ENCODE peak calls at places on chromosomes 12 and 14, in nine cellular contexts. X is CD4-positive, alpha-beta T cell; V is GM12878; B is hepatocyte; R is uterus; N is HepG2; S is mesendoderm; Q is sigmoid colon; O is RWPE2. H is an unnamed sample.

GRCh38 chr12:119296535-119296934 is 38.0 kb upstream of the CCDC60 start:
- DNase-seq in O (no peak), X (no peak), B (peak), S (no peak), Q (no peak), V (no peak), R (no peak), N (no peak), H (no peak)

GRCh38 chr14:95211721-95212504 is 54.6 kb upstream of the DICER1 start:
- DNase-seq in B (no peak), Q (peak), S (no peak), R (no peak), X (no peak), O (no peak), N (no peak), V (peak), H (no peak)

GRCh38 chr12:111034148-111034910 is 114.0 kb upstream of the MYL2 start:
- DNase-seq in Q (no peak), B (peak), N (no peak), X (no peak), O (peak), V (no peak), R (no peak), S (peak), H (no peak)

GRCh38 chr14:35400707-35401421 is 3.7 kb downstream of the NFKBIA start:
- DNase-seq in R (no peak), O (no peak), S (no peak), Q (peak), X (no peak), N (peak), V (no peak), B (peak), H (no peak)

GRCh38 chr12:42936991-42937390 is 347.4 kb upstream of the PRICKLE1 start:
- DNase-seq in N (no peak), B (no peak), R (no peak), V (no peak), X (no peak), S (no peak), O (no peak), Q (no peak), H (no peak)

GRCh38 chr12:99915251-99916082 is 69.3 kb downstream of the ANKS1B start:
- DNase-seq in Q (no peak), O (no peak), V (no peak), X (no peak), N (no peak), R (no peak), S (no peak), B (no peak), H (no peak)

GRCh38 chr12:121575051-121575450 is 5.8 kb downstream of the KDM2B start:
- DNase-seq in R (no peak), Q (no peak), V (no peak), B (no peak), O (no peak), S (no peak), N (no peak), X (no peak), H (no peak)

GRCh38 chr12:109797905-109798669 is 35.1 kb downstream of the TRPV4 start:
- DNase-seq in R (no peak), V (no peak), Q (no peak), B (no peak), O (no peak), N (no peak), S (peak), X (no peak), H (no peak)

GRCh38 chr12:98955284-98955683 is 310.2 kb downstream of the APAF1 start:
- DNase-seq in R (no peak), S (peak), V (no peak), N (peak), X (no peak), B (peak), O (no peak), Q (no peak), H (no peak)

GRCh38 chr14:22390824-22391461 is 198.1 kb downstream of the DAD1 start:
- DNase-seq in R (no peak), V (peak), B (peak), N (peak), X (no peak), Q (no peak), S (no peak), O (no peak), H (no peak)

GRCh38 chr12:59056931-59057330 is 136.6 kb upstream of the LRIG3 start:
- DNase-seq in N (no peak), S (no peak), R (no peak), X (no peak), Q (no peak), B (no peak), V (no peak), O (no peak), H (no peak)

GRCh38 chr14:23183479-23183878 is at the start of gene SLC7A8:
- DNase-seq in R (peak), X (no peak), V (no peak), Q (peak), N (no peak), B (peak), O (no peak), S (peak), H (no peak)

GRCh38 chr12:72570601-72571000 is 298.4 kb downstream of the TRHDE start:
- DNase-seq in B (peak), S (peak), N (peak), R (no peak), V (no peak), X (no peak), Q (no peak), O (no peak), H (no peak)

GRCh38 chr12:107843351-107844311 is 69.1 kb downstream of the ASCL4 start:
- DNase-seq in N (no peak), R (no peak), B (peak), V (no peak), S (peak), O (no peak), X (no peak), Q (no peak), H (no peak)

GRCh38 chr14:51792819-51793218 is 67.6 kb upstream of the GNG2 start:
- DNase-seq in X (no peak), R (no peak), B (no peak), S (no peak), Q (no peak), V (no peak), O (no peak), N (no peak), H (no peak)

GRCh38 chr14:88422919-88423318 is 37.5 kb downstream of the SPATA7 start:
- DNase-seq in R (no peak), Q (no peak), N (no peak), S (no peak), B (no peak), X (no peak), V (no peak), O (no peak), H (peak)

GRCh38 chr14:98867726-98868125 is 404.3 kb downstream of the BCL11B start:
- DNase-seq in O (no peak), B (no peak), S (no peak), Q (no peak), N (no peak), X (no peak), R (no peak), V (no peak), H (no peak)

GRCh38 chr14:98949506-98950135 is 322.4 kb downstream of the BCL11B start:
- DNase-seq in Q (peak), R (no peak), B (no peak), N (no peak), S (no peak), X (no peak), V (no peak), O (peak), H (no peak)

GRCh38 chr14:37150414-37150813 is 22.0 kb downstream of the SLC25A21 start:
- DNase-seq in O (no peak), N (peak), S (peak), Q (no peak), V (no peak), X (no peak), R (no peak), B (peak), H (no peak)

GRCh38 chr12:93197067-93197593 is 180.6 kb upstream of the NUDT4 start:
- DNase-seq in O (no peak), R (no peak), S (no peak), Q (no peak), X (no peak), V (no peak), N (no peak), B (no peak), H (no peak)

GRCh38 chr14:77022219-77022852 is 6.2 kb downstream of the IRF2BPL start:
- DNase-seq in V (no peak), B (peak), X (no peak), Q (no peak), O (peak), S (no peak), N (no peak), R (no peak), H (no peak)

GRCh38 chr14:62706217-62706616 is 339.0 kb downstream of the KCNH5 start:
- DNase-seq in Q (no peak), X (no peak), B (no peak), N (no peak), R (no peak), O (no peak), S (no peak), V (no peak), H (no peak)

GRCh38 chr12:72075401-72075800 is 136.8 kb downstream of the TPH2 start:
- DNase-seq in N (no peak), B (no peak), R (no peak), Q (no peak), X (no peak), V (no peak), S (peak), O (no peak), H (no peak)

GRCh38 chr12:89783321-89784060 is 74.9 kb upstream of the ATP2B1 start:
- DNase-seq in B (peak), S (no peak), R (no peak), Q (no peak), N (no peak), X (no peak), O (no peak), V (no peak), H (no peak)

GRCh38 chr14:77498120-77498979 is at the start of gene ISM2:
- DNase-seq in V (no peak), S (peak), Q (peak), N (peak), O (peak), R (peak), B (peak), X (peak), H (no peak)

GRCh38 chr12:53051058-53051880 is 1.4 kb downstream of the TNS2 start:
- DNase-seq in N (peak), O (no peak), V (no peak), R (peak), X (no peak), B (peak), Q (peak), S (peak), H (no peak)

GRCh38 chr12:4278582-4278939 is 5.0 kb downstream of the CCND2 start:
- DNase-seq in V (no peak), X (no peak), B (peak), S (no peak), R (no peak), N (no peak), O (no peak), Q (peak), H (no peak)

GRCh38 chr12:60230103-60230502 is 634.3 kb downstream of the SLC16A7 start:
- DNase-seq in X (no peak), V (no peak), N (no peak), S (no peak), Q (no peak), R (no peak), B (no peak), O (no peak), H (no peak)

GRCh38 chr14:102590667-102591099 is 1.8 kb upstream of the RCOR1 start:
- DNase-seq in Q (no peak), B (peak), O (no peak), R (peak), N (peak), S (peak), V (no peak), X (no peak), H (no peak)

GRCh38 chr12:68559984-68560822 is 50.5 kb upstream of the RAP1B start:
- DNase-seq in O (no peak), N (no peak), X (no peak), R (peak), S (peak), V (no peak), Q (peak), B (no peak), H (no peak)

GRCh38 chr12:120532701-120533238 is 1.4 kb upstream of the RNF10 start:
- DNase-seq in N (no peak), R (no peak), S (no peak), Q (no peak), B (no peak), X (no peak), V (no peak), O (no peak), H (no peak)

GRCh38 chr12:42910656-42911055 is 321.1 kb upstream of the PRICKLE1 start:
- DNase-seq in X (no peak), O (no peak), R (no peak), B (no peak), V (no peak), Q (no peak), S (no peak), N (no peak), H (peak)

GRCh38 chr12:57173089-57173488 is 25.7 kb upstream of the LRP1-AS start:
- DNase-seq in S (peak), O (peak), Q (no peak), B (peak), X (no peak), V (no peak), R (no peak), N (peak), H (no peak)

GRCh38 chr12:65682145-65682544 is 142.1 kb upstream of the HMGA2 start:
- DNase-seq in O (no peak), S (no peak), X (no peak), N (no peak), Q (no peak), V (no peak), R (no peak), B (no peak), H (no peak)

GRCh38 chr12:129961111-129961510 is 57.3 kb upstream of the TMEM132D start:
- DNase-seq in N (no peak), Q (no peak), S (no peak), O (no peak), X (no peak), V (no peak), R (no peak), B (no peak), H (peak)

GRCh38 chr14:37709419-37710195 is 114.2 kb downstream of the TTC6 start:
- DNase-seq in N (peak), R (no peak), Q (no peak), S (peak), X (no peak), O (no peak), V (no peak), B (no peak), H (no peak)

GRCh38 chr14:39376671-39377403 is 55.4 kb downstream of the FBXO33 start:
- DNase-seq in V (no peak), B (peak), N (peak), Q (no peak), X (no peak), S (peak), O (no peak), R (no peak), H (no peak)

GRCh38 chr12:124036117-124037109 is 63.4 kb downstream of the ZNF664 start:
- DNase-seq in V (peak), B (peak), S (peak), X (peak), Q (no peak), R (peak), O (no peak), N (peak), H (no peak)

DNA sequence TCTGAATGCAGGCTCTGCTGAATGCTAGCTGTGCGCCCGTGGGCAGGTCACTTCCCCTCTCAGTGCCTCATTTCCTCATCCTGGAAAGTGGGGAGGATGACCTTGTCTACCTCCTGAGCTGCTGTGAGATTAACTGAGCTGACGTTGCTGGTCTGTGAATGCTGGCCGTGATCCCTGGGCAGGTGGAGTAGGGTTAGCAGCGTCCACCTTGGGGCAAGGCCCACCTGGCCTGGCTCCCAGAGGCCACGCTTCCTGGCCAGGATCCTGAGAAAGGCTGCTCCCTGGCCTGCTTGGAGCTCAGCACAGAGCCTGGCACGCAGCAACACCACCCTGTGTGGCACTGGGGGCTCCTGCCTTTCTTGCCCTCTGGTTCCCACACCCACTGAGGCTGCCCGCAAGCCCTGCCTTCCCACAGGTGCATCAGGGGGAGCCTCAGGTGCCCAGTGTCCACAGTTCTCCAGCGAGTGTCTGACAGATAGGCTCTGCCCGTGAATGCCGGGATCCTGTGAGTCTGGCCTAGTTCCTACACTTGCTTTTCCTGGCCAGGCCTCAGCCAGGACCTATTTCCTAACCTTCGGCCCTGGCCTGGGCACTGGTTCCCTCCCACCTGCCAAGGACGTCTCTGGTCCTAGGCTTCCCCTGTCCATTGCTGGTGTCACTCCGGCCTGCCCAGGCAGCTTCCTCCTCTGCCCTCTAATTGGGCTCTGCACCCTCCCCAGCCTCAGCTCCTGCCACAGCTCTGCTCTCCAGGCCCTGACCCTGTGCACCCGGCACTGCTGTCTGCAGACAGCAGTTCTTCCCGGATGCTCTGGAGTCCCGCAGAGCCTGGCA is 37.2 kb upstream of the TDRD9 start:
- DNase-seq in X (no peak), V (no peak), N (peak), R (no peak), O (no peak), Q (no peak), S (no peak), B (no peak), H (no peak)
- H3K27ac ChIP-seq in X (no peak), V (no peak), N (peak), R (no peak), O (no peak), Q (no peak), S (no peak), B (no peak), H (no peak)

GRCh38 chr14:72443256-72443655 is 450.6 kb downstream of the DPF3 start:
- DNase-seq in R (no peak), O (no peak), X (no peak), N (no peak), V (no peak), B (no peak), S (no peak), Q (no peak), H (no peak)

GRCh38 chr14:72444701-72445100 is 449.2 kb downstream of the DPF3 start:
- DNase-seq in S (no peak), V (no peak), B (no peak), X (no peak), Q (no peak), O (no peak), R (no peak), N (no peak), H (no peak)

GRCh38 chr14:72443991-72444431 is 449.9 kb downstream of the DPF3 start:
- DNase-seq in B (no peak), R (no peak), N (no peak), Q (no peak), X (no peak), O (no peak), V (peak), S (no peak), H (no peak)

GRCh38 chr14:72434856-72435255 is 459.0 kb downstream of the DPF3 start:
- DNase-seq in V (no peak), Q (no peak), O (peak), N (no peak), B (no peak), S (no peak), X (no peak), R (no peak), H (no peak)

DNA sequence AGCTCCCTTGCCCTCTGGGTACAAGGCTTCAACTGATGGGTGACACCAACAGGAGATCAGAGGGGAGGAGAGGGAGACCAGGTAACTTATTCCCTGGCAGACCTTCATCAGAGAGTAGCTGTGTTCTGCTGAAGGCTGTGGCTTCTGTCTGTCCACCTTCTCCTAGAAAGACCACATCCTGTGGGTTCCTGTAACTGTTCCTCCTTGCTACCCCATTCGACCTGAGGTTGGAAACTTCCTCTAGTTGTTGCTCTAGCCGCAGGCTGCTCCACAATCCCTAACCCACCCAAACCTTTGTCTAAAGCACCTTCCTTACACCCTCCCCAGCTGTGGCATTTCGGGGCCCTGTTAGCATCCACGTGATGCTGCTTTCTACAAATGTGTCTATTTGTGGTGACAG is 454.2 kb downstream of the DPF3 start:
- DNase-seq in B (no peak), X (no peak), O (no peak), Q (no peak), N (no peak), V (peak), R (no peak), S (no peak), H (no peak)
- H3K27ac ChIP-seq in B (no peak), X (no peak), O (no peak), Q (no peak), N (no peak), V (no peak), R (no peak), S (no peak), H (no peak)

GRCh38 chr12:88167384-88167783 is 25.3 kb downstream of the TMTC3 start:
- DNase-seq in X (no peak), O (no peak), R (no peak), V (no peak), N (no peak), Q (no peak), B (no peak), S (no peak), H (no peak)

GRCh38 chr12:88175544-88175943 is 33.4 kb downstream of the TMTC3 start:
- DNase-seq in Q (no peak), X (no peak), N (no peak), R (no peak), S (no peak), V (no peak), O (no peak), B (no peak), H (no peak)

GRCh38 chr12:88172844-88173407 is 30.8 kb downstream of the TMTC3 start:
- DNase-seq in S (no peak), X (no peak), N (no peak), R (no peak), O (no peak), V (no peak), B (no peak), Q (no peak), H (no peak)
- H3K27ac ChIP-seq in S (no peak), X (no peak), N (no peak), R (no peak), O (peak), V (no peak), B (no peak), Q (no peak), H (peak)

GRCh38 chr14:74583689-74584434 is 28.2 kb downstream of the LTBP2 start:
- DNase-seq in O (peak), S (peak), N (no peak), X (no peak), B (peak), Q (peak), V (no peak), R (peak), H (peak)
- H3K27ac ChIP-seq in O (peak), S (no peak), N (no peak), X (no peak), B (no peak), Q (no peak), V (no peak), R (peak), H (peak)

GRCh38 chr12:31519525-31519924 is 71.4 kb downstream of the DENND5B start:
- DNase-seq in R (no peak), B (no peak), N (no peak), X (no peak), Q (no peak), S (no peak), V (no peak), O (no peak), H (no peak)
- H3K27ac ChIP-seq in R (peak), B (peak), N (no peak), X (no peak), Q (no peak), S (peak), V (no peak), O (peak), H (peak)

GRCh38 chr14:21098134-21098891 is at the start of gene ZNF219:
- DNase-seq in Q (peak), O (peak), V (no peak), B (peak), S (peak), R (peak), N (peak), X (no peak), H (no peak)

GRCh38 chr14:21097616-21098133 is 780 bp downstream of the ZNF219 start:
- DNase-seq in X (no peak), Q (no peak), R (peak), V (no peak), B (peak), O (no peak), S (peak), N (no peak), H (no peak)

GRCh38 chr14:21095430-21096205 is 2.8 kb downstream of the ZNF219 start:
- DNase-seq in O (no peak), B (no peak), S (peak), R (no peak), X (no peak), V (no peak), Q (no peak), N (no peak), H (no peak)

GRCh38 chr14:21096889-21097615 is 1.4 kb downstream of the ZNF219 start:
- DNase-seq in R (no peak), X (no peak), B (no peak), N (no peak), V (no peak), Q (no peak), O (no peak), S (peak), H (no peak)

GRCh38 chr14:21096438-21096837 is 2.0 kb downstream of the ZNF219 start:
- DNase-seq in X (no peak), N (no peak), O (no peak), B (no peak), R (no peak), S (no peak), Q (no peak), V (no peak), H (no peak)
- H3K27ac ChIP-seq in X (no peak), N (peak), O (peak), B (peak), R (peak), S (no peak), Q (peak), V (no peak), H (peak)

H was measured in epithelial cell of prostate.